ENCODE peak calls at places on chromosomes 2 and 18, in four cellular contexts. P is adrenal gland, X is lower leg skin, J is K562. F is an unnamed sample.

GRCh38 chr2:240851078-240851861 is 17.4 kb upstream of the AGXT start:
- DNase-seq in J (peak), X (peak), P (peak), F (peak)

GRCh38 chr2:223970343-223971128 is 13.3 kb downstream of the MRPL44 start:
- DNase-seq in P (peak), J (peak), X (no peak), F (no peak)

GRCh38 chr2:83081835-83082522 is 1377.1 kb downstream of the SUCLG1 start:
- DNase-seq in J (peak), P (peak), X (no peak), F (no peak)

GRCh38 chr2:154941379-154941778 is 242.9 kb downstream of the KCNJ3 start:
- DNase-seq in J (no peak), X (no peak), P (no peak), F (no peak)

GRCh38 chr2:12169060-12169406 is 422.6 kb downstream of the LPIN1 start:
- DNase-seq in P (peak), J (peak), X (no peak), F (no peak)

GRCh38 chr2:179543361-179543901 is 278.8 kb upstream of the SESTD1 start:
- DNase-seq in P (no peak), X (no peak), J (no peak), F (no peak)

GRCh38 chr18:74534981-74535649 is 815 bp downstream of the CNDP1 start:
- DNase-seq in J (no peak), X (peak), P (no peak), F (no peak)

GRCh38 chr2:17657759-17658158 is 95.9 kb downstream of the SMC6 start:
- DNase-seq in X (no peak), P (no peak), J (no peak), F (no peak)

GRCh38 chr2:171316755-171317337 is 116.9 kb downstream of the METTL8 start:
- DNase-seq in X (no peak), P (no peak), J (no peak), F (no peak)

GRCh38 chr2:137467246-137467862 is 496.9 kb upstream of the HNMT start:
- DNase-seq in J (peak), P (peak), X (no peak), F (no peak)

GRCh38 chr2:117128471-117128870 is 686.0 kb upstream of the DDX18 start:
- DNase-seq in J (no peak), P (no peak), X (no peak), F (no peak)

GRCh38 chr2:69097908-69098655 is 85.1 kb downstream of the ANTXR1 start:
- DNase-seq in P (no peak), J (peak), X (no peak), F (no peak)

GRCh38 chr2:134253804-134254203 is at the start of gene MGAT5:
- DNase-seq in J (no peak), P (no peak), X (no peak), F (no peak)

GRCh38 chr2:162256621-162257020 is 13.4 kb upstream of the FAP start:
- DNase-seq in J (no peak), P (no peak), X (no peak), F (no peak)

GRCh38 chr18:47420130-47420529 is 168.7 kb upstream of the SKOR2 start:
- DNase-seq in X (no peak), P (no peak), J (no peak), F (no peak)

GRCh38 chr2:38997784-38998183 is 108.1 kb downstream of the ARHGEF33 start:
- DNase-seq in X (no peak), J (no peak), P (peak), F (no peak)

GRCh38 chr2:45002661-45003210 is 6.5 kb downstream of the SIX2 start:
- DNase-seq in X (no peak), P (no peak), J (no peak), F (no peak)

GRCh38 chr2:144372484-144373195 is 147.3 kb downstream of the ZEB2 start:
- DNase-seq in P (peak), J (peak), X (no peak), F (no peak)

GRCh38 chr2:37795938-37796337 is 124.5 kb upstream of the CDC42EP3 start:
- DNase-seq in J (no peak), P (no peak), X (no peak), F (no peak)

GRCh38 chr2:28432362-28432761 is 39.7 kb downstream of the FOSL2 start:
- DNase-seq in P (no peak), J (no peak), X (no peak), F (no peak)

GRCh38 chr2:28430377-28430765 is 37.7 kb downstream of the FOSL2 start:
- DNase-seq in X (no peak), J (no peak), P (no peak), F (no peak)

GRCh38 chr2:28429636-28430376 is 37.1 kb downstream of the FOSL2 start:
- DNase-seq in J (no peak), P (no peak), X (no peak), F (no peak)

GRCh38 chr2:28431741-28432140 is 39.1 kb downstream of the FOSL2 start:
- DNase-seq in X (no peak), P (no peak), J (no peak), F (no peak)

DNA sequence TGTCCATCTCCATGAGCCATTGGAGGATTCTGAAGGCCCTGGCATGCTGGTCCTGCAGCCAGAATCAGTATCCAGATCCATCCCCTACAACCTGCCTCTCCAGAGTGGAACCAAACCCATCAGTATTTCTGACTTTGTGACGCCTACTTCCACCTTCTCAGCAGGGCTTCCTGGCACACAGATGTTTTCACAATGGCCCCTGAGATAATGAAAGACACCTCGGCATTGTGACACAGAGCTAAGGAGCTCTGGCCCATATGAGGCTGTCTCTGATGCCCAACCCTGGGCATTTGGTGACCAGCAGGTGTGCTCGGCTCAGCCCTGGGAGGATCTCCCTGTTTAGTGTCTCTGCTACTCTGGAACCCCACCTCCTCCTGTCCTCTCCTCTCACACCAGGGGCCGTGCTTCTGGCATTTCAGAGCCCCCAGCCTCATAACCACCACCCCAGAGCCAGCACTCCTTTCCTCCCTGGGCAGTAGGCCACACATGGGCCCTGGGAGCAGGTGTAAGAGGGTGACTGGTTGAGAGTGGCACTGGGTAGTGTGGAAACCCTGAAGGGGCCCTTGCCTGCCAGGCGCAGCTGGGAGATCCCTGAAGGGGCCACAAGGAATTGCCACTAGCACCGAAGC is 38.2 kb downstream of the FOSL2 start:
- DNase-seq in P (no peak), J (no peak), X (no peak), F (no peak)
- TF ChIP-seq POLR2A in P (no peak), J (no peak), X (no peak), F (no peak)

GRCh38 chr2:42965196-42965595 is 172.8 kb upstream of the HAAO start:
- DNase-seq in X (no peak), P (no peak), J (no peak), F (no peak)
- TF ChIP-seq POLR2A in X (no peak), P (no peak), J (no peak), F (no peak)

GRCh38 chr18:2906522-2907458 is 60.0 kb downstream of the EMILIN2 start:
- DNase-seq in X (peak), P (no peak), J (peak), F (peak)
- TF ChIP-seq POLR2A in X (no peak), P (no peak), J (no peak), F (no peak)

DNA sequence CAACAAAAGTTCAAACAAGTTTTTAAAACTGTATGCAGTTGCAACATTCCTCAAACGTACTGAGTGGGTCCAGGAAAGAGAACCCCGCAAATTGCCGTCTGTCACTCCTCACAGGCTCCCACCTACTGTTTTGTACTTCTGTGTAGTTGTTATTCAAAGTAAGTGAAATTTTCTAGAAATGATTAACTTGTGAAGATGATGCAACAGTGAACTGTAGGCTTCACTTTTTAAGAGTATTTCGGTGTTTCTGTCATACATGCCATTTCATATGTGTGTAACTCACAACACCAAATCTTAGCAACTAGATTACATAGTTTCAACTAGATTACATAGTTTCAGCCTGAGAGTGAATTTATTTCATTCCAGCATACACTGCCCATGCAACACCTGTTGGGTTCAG is 226.0 kb upstream of the TANK start:
- DNase-seq in J (no peak), P (no peak), X (no peak), F (no peak)
- TF ChIP-seq POLR2A in J (no peak), P (no peak), X (no peak), F (no peak)

DNA sequence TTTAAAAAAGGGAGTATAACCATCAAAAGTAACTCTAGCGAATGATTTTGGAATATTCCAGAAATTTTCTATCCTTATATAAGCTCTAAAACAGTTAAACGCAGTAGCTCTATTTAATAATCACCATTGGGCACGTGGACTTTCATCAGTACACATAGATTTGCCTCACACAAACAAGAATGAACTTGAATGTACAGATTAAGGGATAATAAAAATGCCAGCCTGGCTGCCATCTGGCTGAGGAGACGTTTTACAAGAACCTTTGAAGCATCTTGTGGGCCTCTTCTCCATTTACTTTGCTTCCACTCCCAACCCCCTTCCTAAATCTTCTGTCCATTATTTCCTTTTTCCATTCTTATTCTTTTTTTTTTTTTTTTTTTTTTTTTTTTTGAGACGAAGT is 47.2 kb downstream of the AGAP1 start:
- DNase-seq in J (no peak), X (no peak), P (no peak), F (no peak)
- TF ChIP-seq POLR2A in J (no peak), X (no peak), P (no peak), F (no peak)

F was measured in GM12891.